ENCODE peak calls at places on chromosomes 7 and 10, in seven cellular contexts. F is endothelial cell; Y is CD8-positive, alpha-beta T cell; R is tibial artery; H is colonic mucosa; E is CD4-positive, alpha-beta T cell; Q is psoas muscle. D is an unnamed sample.

GRCh38 chr7:151142686-151143040 is 24.8 kb downstream of the GBX1 start:
- DNase-seq in Q (peak), F (no peak), H (no peak), Y (no peak), E (no peak), R (no peak), D (no peak)

GRCh38 chr10:17004801-17005380 is 124.7 kb downstream of the CUBN start:
- DNase-seq in F (no peak), Q (no peak), Y (no peak), E (no peak), H (no peak), R (no peak), D (no peak)

GRCh38 chr10:14601872-14602725 is 172.6 kb downstream of the FAM107B start:
- DNase-seq in Q (no peak), R (no peak), F (no peak), Y (peak), E (peak), H (no peak), D (peak)

GRCh38 chr7:128053023-128053422 is 21.8 kb upstream of the LRRC4 start:
- DNase-seq in F (no peak), E (no peak), Q (no peak), H (no peak), R (no peak), Y (no peak), D (no peak)

GRCh38 chr10:121335386-121335925 is 262.8 kb downstream of the FGFR2 start:
- DNase-seq in R (no peak), H (no peak), E (no peak), F (no peak), Q (no peak), Y (no peak), D (no peak)

GRCh38 chr10:119022846-119023552 is 6.5 kb upstream of the NANOS1 start:
- DNase-seq in Y (no peak), R (no peak), F (no peak), H (no peak), E (no peak), Q (no peak), D (no peak)

GRCh38 chr10:78299861-78300453 is 266.3 kb downstream of the RPS24 start:
- DNase-seq in Y (no peak), E (no peak), Q (no peak), R (peak), F (no peak), H (no peak), D (peak)

GRCh38 chr7:117171106-117171505 is 151.8 kb downstream of the WNT2 start:
- DNase-seq in Y (no peak), Q (no peak), R (no peak), E (no peak), H (no peak), F (no peak), D (no peak)

GRCh38 chr10:5975641-5976473 is 1.5 kb downstream of the IL15RA start:
- DNase-seq in R (peak), H (peak), E (no peak), F (no peak), Q (no peak), Y (no peak), D (peak)

GRCh38 chr10:127570036-127570435 is 20.9 kb downstream of the NPS start:
- DNase-seq in H (no peak), Y (no peak), E (no peak), Q (no peak), F (no peak), R (no peak), D (no peak)

GRCh38 chr10:101451589-101452190 is 97.7 kb downstream of the BTRC start:
- DNase-seq in R (no peak), H (no peak), Q (no peak), E (no peak), Y (no peak), F (no peak), D (no peak)

GRCh38 chr7:132806834-132807233 is 230.6 kb upstream of the PLXNA4 start:
- DNase-seq in H (no peak), F (no peak), Q (no peak), R (no peak), Y (no peak), E (no peak), D (no peak)

GRCh38 chr10:61897671-61898434 is 3.6 kb upstream of the ARID5B start:
- DNase-seq in E (no peak), H (peak), F (peak), Q (no peak), Y (no peak), R (peak), D (no peak)

GRCh38 chr7:149685455-149685854 is 87.9 kb downstream of the ZNF467 start:
- DNase-seq in R (no peak), Q (no peak), Y (no peak), F (no peak), H (no peak), E (no peak), D (no peak)

GRCh38 chr7:23696916-23697441 is 13.0 kb upstream of the STK31 start:
- DNase-seq in E (peak), H (peak), R (peak), Q (peak), F (peak), Y (peak), D (peak)

GRCh38 chr7:157707983-157708720 is 371.3 kb downstream of the DNAJB6 start:
- DNase-seq in Y (no peak), F (no peak), E (no peak), Q (no peak), H (no peak), R (no peak), D (no peak)

GRCh38 chr10:83603708-83604107 is 535.6 kb upstream of the GHITM start:
- DNase-seq in Y (no peak), F (no peak), Q (no peak), H (no peak), E (no peak), R (no peak), D (no peak)

GRCh38 chr7:30896041-30896440 is 15.6 kb upstream of the AQP1 start:
- DNase-seq in Y (no peak), F (no peak), H (no peak), E (no peak), Q (no peak), R (no peak), D (no peak)

GRCh38 chr10:11986593-11987216 is 55.9 kb downstream of the UPF2 start:
- DNase-seq in F (peak), R (peak), H (peak), Y (peak), E (peak), Q (peak), D (no peak)

GRCh38 chr7:129150199-129150996 is 5.9 kb downstream of the TSPAN33 start:
- DNase-seq in Y (no peak), E (no peak), Q (no peak), H (no peak), F (no peak), R (no peak), D (no peak)

GRCh38 chr7:129781128-129781855 is 169.8 kb downstream of the NRF1 start:
- DNase-seq in F (no peak), R (no peak), Y (no peak), H (no peak), Q (no peak), E (no peak), D (no peak)

GRCh38 chr7:112080974-112081373 is 125.2 kb downstream of the DOCK4 start:
- DNase-seq in R (peak), Q (no peak), E (no peak), F (peak), Y (no peak), H (no peak), D (peak)

DNA sequence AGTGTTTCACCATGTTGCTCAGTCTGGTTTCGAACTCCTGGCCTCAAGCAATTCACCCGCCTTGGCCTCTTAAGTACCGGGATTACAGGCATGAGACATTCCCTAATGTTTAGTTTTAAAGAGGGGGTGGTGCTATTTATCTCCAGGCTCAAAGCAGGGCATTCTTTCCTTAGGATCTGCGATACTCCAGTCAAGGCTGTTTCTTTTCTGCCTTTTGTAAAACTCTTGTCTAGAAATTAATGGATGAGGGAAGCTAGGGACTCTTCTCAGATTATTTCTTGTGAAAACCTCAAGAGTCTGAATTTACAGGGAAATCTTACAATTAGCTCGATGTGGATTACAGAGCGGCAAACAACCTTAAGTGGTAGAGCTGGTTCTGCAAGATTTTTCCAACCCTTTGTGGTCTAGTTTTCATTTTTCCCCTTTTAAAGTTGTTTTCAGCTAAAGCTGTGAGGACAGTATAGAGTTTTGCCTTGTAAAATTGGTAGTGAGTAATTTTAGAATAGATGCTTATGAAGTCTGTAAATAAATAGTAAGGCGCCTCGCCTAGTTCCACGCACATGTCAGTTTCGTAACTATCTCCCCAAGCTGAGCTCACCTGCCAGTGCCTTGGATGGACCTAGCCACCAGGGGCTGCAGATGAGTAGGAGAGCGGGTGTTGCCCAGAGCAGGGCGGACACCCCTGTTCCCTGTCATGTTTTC is 53.1 kb downstream of the CUX1 start:
- DNase-seq in E (no peak), H (peak), F (no peak), R (no peak), Q (no peak), Y (no peak), D (no peak)
- TF ChIP-seq CTCF in E (no peak), H (peak), F (no peak), R (no peak), Q (peak), Y (no peak), D (no peak)

GRCh38 chr10:8073696-8074416 is 19.4 kb downstream of the GATA3 start:
- DNase-seq in Y (no peak), H (no peak), R (no peak), F (no peak), E (no peak), Q (no peak), D (no peak)

GRCh38 chr10:8072211-8072610 is 17.7 kb downstream of the GATA3 start:
- DNase-seq in E (no peak), H (no peak), Y (no peak), Q (no peak), R (no peak), F (no peak), D (no peak)

GRCh38 chr10:8075282-8076260 is 21.1 kb downstream of the GATA3 start:
- DNase-seq in Y (no peak), E (no peak), R (no peak), Q (no peak), F (no peak), H (no peak), D (no peak)

GRCh38 chr10:8076948-8077347 is 22.5 kb downstream of the GATA3 start:
- DNase-seq in F (no peak), E (no peak), Q (no peak), R (no peak), H (no peak), Y (no peak), D (no peak)

GRCh38 chr10:8074881-8075280 is 20.4 kb downstream of the GATA3 start:
- DNase-seq in E (no peak), R (no peak), F (no peak), Y (no peak), Q (no peak), H (no peak), D (no peak)
- TF ChIP-seq CTCF in E (no peak), R (no peak), F (no peak), Y (no peak), Q (no peak), H (no peak), D (no peak)

DNA sequence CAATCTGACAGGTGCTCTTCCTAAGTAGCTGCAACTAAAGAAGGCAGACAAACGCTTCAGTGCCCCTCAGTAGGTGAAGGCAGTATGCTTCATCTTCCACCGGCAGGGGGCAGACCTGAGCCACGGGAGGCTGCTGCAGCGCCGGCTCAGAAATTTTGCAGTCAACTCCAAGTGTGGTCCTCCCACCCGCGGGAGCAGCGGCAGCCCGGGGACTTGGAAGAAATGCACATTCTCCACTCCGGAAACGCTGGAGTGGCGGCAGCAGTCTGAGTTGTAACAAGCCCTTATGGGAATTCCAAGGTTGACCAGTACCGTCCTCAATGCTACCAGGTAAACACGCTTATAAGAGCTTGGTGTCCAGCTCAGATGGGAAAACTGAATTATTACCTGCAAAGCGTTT is 3.4 kb downstream of the IGFBP3 start:
- DNase-seq in F (peak), Q (peak), E (peak), R (peak), H (peak), Y (peak), D (no peak)
- TF ChIP-seq CTCF in F (peak), Q (peak), E (peak), R (peak), H (peak), Y (peak), D (peak)

DNA sequence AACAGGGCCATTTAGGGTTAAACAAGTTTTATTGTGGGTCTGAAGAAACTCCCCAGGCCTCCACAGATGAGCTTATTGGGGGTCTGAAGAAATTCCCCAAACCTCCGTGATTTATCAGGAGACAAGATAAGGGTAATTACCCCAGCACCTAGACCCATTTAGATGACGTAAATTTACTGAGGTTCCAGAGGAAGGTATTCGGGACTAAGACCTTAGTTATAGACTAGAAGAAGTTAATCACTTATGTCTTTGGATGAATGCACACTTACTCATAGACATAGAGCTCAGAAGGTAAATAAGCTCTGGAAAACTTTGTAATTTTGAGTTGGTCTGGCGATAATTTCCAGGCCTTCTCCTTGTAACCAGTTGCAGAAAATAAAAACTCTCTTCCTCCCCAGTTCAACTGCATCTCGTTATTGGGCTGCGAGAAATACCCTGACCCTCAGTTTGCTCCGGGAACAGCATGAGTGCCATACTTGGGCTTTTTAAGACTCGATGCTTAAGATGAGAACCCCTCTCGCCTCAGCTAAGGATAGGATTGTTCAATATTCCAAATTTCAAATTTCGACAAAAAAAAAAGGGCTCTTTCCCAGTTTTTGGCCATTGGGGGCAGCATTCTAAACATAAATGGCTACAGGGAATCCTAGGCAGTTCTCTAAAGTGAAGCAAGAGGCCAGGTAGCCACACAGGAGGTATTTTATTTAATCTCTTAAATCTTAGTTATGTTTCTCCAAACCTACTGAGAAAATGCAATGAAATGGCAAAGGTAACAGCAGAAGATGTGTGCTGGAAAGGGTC is 74.7 kb upstream of the PFKP start:
- DNase-seq in R (no peak), F (no peak), Q (no peak), Y (no peak), E (no peak), H (no peak), D (no peak)
- TF ChIP-seq CTCF in R (no peak), F (no peak), Q (no peak), Y (no peak), E (no peak), H (no peak), D (no peak)

GRCh38 chr7:92621026-92621540 is 30.9 kb upstream of the FAM133B start:
- DNase-seq in Y (peak), R (peak), F (peak), E (peak), H (peak), Q (peak), D (peak)
- TF ChIP-seq CTCF in Y (peak), R (peak), F (peak), E (peak), H (peak), Q (peak), D (peak)

GRCh38 chr7:69749994-69750393 is 151.7 kb downstream of the AUTS2 start:
- DNase-seq in E (no peak), Q (no peak), R (no peak), H (no peak), F (no peak), Y (no peak), D (no peak)
- TF ChIP-seq CTCF in E (no peak), Q (no peak), R (no peak), H (no peak), F (no peak), Y (no peak), D (no peak)

GRCh38 chr10:108409316-108409715 is 1244.8 kb upstream of the SORCS1 start:
- DNase-seq in E (no peak), H (no peak), F (no peak), Y (no peak), R (no peak), Q (no peak), D (no peak)
- TF ChIP-seq CTCF in E (no peak), H (no peak), F (no peak), Y (no peak), R (no peak), Q (no peak), D (no peak)

DNA sequence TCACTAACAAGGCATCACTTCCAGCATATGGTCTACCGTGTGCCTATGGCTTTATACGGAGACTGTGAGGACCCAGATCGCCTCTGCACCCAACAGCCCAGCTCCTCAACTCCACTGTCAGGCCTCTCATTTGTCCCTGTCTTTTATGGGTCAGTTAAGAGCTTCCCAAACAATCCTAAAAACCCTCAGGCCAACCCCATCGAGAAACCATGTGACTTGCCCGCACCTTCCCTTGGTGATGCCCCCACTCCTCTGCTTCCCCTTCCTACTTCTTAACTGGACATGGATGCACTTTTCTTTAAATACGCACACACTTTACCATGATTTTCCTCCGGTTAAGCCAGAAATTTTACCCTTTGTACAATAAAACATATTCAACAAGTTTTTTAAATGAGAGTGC is 46.8 kb downstream of the BAIAP2L1 start:
- DNase-seq in R (no peak), Q (no peak), Y (no peak), E (no peak), F (no peak), H (no peak), D (no peak)
- TF ChIP-seq CTCF in R (no peak), Q (no peak), Y (no peak), E (no peak), F (no peak), H (no peak), D (no peak)

DNA sequence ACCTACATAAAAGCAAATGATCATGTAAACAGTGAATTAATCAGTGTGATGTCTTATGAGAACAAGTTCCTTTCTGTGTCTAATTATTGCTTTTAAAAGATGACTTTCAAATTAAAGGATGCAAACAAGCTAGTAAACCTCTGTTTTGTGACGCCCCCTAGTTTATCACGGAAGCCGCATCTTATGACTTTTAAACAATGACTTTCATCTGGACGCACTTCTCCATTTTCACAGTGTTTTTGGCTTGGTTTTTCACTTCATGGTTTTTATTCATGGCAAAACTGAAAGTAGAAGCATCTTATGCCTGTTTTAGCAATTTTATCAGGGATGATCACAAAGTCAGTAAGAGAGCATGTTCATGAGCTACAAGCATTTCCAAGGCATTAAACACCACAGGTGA is 35.0 kb downstream of the ITGA8 start:
- DNase-seq in E (no peak), H (no peak), R (no peak), Q (no peak), F (no peak), Y (no peak), D (no peak)
- TF ChIP-seq CTCF in E (no peak), H (no peak), R (no peak), Q (no peak), F (no peak), Y (no peak), D (no peak)

GRCh38 chr10:48444861-48445841 is 138.7 kb downstream of the MAPK8 start:
- DNase-seq in Q (no peak), R (no peak), Y (no peak), F (no peak), H (no peak), E (no peak), D (peak)
- TF ChIP-seq CTCF in Q (no peak), R (no peak), Y (no peak), F (no peak), H (no peak), E (no peak), D (no peak)

D was measured in CD14-positive monocyte.